ENCODE peak calls at places on chromosomes 12 and 14, in six cellular contexts. E is colonic mucosa, D is fibroblast of lung, P is transverse colon, F is DND-41, Y is stomach. V is an unnamed sample. For H3K9me3 and H3K4me1, the result is how much of the 10 kb centered on the place peaks cover.

GRCh38 chr12:97984951-97985350 is 522.3 kb downstream of the RMST start:
- DNase-seq in P (no peak), D (no peak), Y (no peak), E (no peak), F (no peak), V (no peak)

GRCh38 chr14:91264151-91265150 is 19.9 kb upstream of the GPR68 start:
- DNase-seq in F (no peak), D (no peak), P (peak), Y (peak), E (no peak), V (no peak)

GRCh38 chr14:57302883-57303282 is 34.1 kb downstream of the AP5M1 start:
- DNase-seq in P (no peak), E (no peak), D (no peak), Y (no peak), F (no peak), V (no peak)

GRCh38 chr14:54392131-54392859 is 4.5 kb upstream of the CDKN3 start:
- DNase-seq in Y (no peak), D (no peak), E (no peak), P (no peak), F (no peak), V (peak)

GRCh38 chr12:65754744-65755595 is 69.3 kb upstream of the HMGA2 start:
- DNase-seq in P (no peak), E (no peak), Y (no peak), D (no peak), F (no peak), V (no peak)

GRCh38 chr12:113918306-113918705 is 47.8 kb downstream of the RBM19 start:
- DNase-seq in Y (no peak), D (no peak), F (no peak), E (no peak), P (no peak), V (no peak)

GRCh38 chr14:85533821-85534271 is 3.9 kb downstream of the FLRT2 start:
- DNase-seq in Y (no peak), D (peak), P (no peak), E (no peak), F (no peak), V (peak)

GRCh38 chr12:5789469-5789968 is 155.5 kb downstream of the ANO2 start:
- DNase-seq in E (no peak), P (no peak), D (no peak), F (no peak), Y (no peak), V (peak)

GRCh38 chr12:10121278-10121677 is 8.7 kb downstream of the CLEC7A start:
- DNase-seq in D (no peak), F (no peak), Y (no peak), P (no peak), E (no peak), V (no peak)

GRCh38 chr12:57657744-57658143 is 24.7 kb upstream of the B4GALNT1 start:
- DNase-seq in E (no peak), D (peak), P (no peak), Y (peak), F (no peak), V (peak)

GRCh38 chr12:113055594-113056380 is 743 bp upstream of the DTX1 start:
- DNase-seq in P (no peak), F (peak), Y (no peak), E (no peak), D (no peak), V (no peak)

GRCh38 chr12:66191547-66192126 is 2.6 kb downstream of the IRAK3 start:
- DNase-seq in Y (no peak), E (no peak), D (no peak), P (no peak), F (no peak), V (peak)

GRCh38 chr12:96516472-96517417 is 27.4 kb downstream of the CFAP54 start:
- DNase-seq in F (peak), P (peak), D (peak), Y (peak), E (peak), V (peak)

GRCh38 chr12:12723147-12723680 is 6.0 kb downstream of the CDKN1B start:
- DNase-seq in F (no peak), E (no peak), P (no peak), D (no peak), Y (no peak), V (no peak)

GRCh38 chr12:62190921-62191746 is 69.1 kb upstream of the USP15 start:
- DNase-seq in Y (no peak), E (no peak), P (no peak), F (no peak), D (no peak), V (no peak)

GRCh38 chr12:80937391-80938238 is at the start of gene LIN7A:
- DNase-seq in D (peak), E (peak), Y (peak), P (peak), F (no peak), V (peak)

GRCh38 chr12:108713471-108713870 is 17.8 kb downstream of the CORO1C start:
- DNase-seq in P (no peak), Y (no peak), D (no peak), E (no peak), F (no peak), V (no peak)

GRCh38 chr14:50985816-50986396 is 41.6 kb upstream of the PYGL start:
- DNase-seq in D (no peak), P (no peak), Y (no peak), F (no peak), E (no peak), V (no peak)

GRCh38 chr14:68695871-68696665 is 96.8 kb downstream of the ZFP36L1 start:
- DNase-seq in D (no peak), P (no peak), Y (no peak), F (no peak), E (no peak), V (no peak)

GRCh38 chr12:99498756-99499155 is 148.8 kb upstream of the GARIN6 start:
- DNase-seq in P (no peak), E (no peak), D (peak), F (no peak), Y (no peak), V (no peak)

GRCh38 chr12:46407360-46407759 is 34.8 kb upstream of the SLC38A2 start:
- DNase-seq in E (no peak), F (no peak), Y (no peak), D (no peak), P (no peak), V (no peak)

GRCh38 chr12:31323466-31324115 is 2.4 kb downstream of the SINHCAF start:
- DNase-seq in D (peak), F (no peak), E (peak), Y (peak), P (peak), V (peak)

GRCh38 chr14:73105050-73105449 is 31.3 kb upstream of the PSEN1 start:
- DNase-seq in F (no peak), D (no peak), P (no peak), Y (no peak), E (no peak), V (no peak)

GRCh38 chr12:33129500-33129899 is 232.9 kb upstream of the PKP2 start:
- DNase-seq in P (no peak), F (no peak), D (no peak), E (no peak), Y (no peak), V (no peak)

GRCh38 chr12:19223018-19223417 is 93.5 kb downstream of the PLEKHA5 start:
- DNase-seq in Y (no peak), E (no peak), F (no peak), P (no peak), D (no peak), V (peak)

GRCh38 chr12:67366530-67367196 is 97.5 kb downstream of the CAND1 start:
- DNase-seq in P (no peak), E (no peak), Y (no peak), F (no peak), D (peak), V (peak)

GRCh38 chr14:103227076-103227475 is 103.8 kb downstream of the TNFAIP2 start:
- DNase-seq in F (no peak), D (no peak), E (no peak), Y (no peak), P (no peak), V (no peak)

GRCh38 chr12:31585271-31585670 is 5.7 kb downstream of the DENND5B start:
- DNase-seq in Y (no peak), P (no peak), F (no peak), E (no peak), D (no peak), V (no peak)

GRCh38 chr14:92352158-92352985 is 29.4 kb downstream of the SLC24A4 start:
- DNase-seq in P (no peak), Y (no peak), D (peak), F (peak), E (no peak), V (peak)

GRCh38 chr14:54182419-54183040 is 214.3 kb upstream of the CDKN3 start:
- DNase-seq in E (no peak), D (peak), F (no peak), P (no peak), Y (no peak), V (no peak)

GRCh38 chr14:63545431-63545830 is 2.3 kb upstream of the PPP2R5E start:
- DNase-seq in P (no peak), D (no peak), F (no peak), E (no peak), Y (no peak), V (no peak)

GRCh38 chr14:100402631-100403030 is 79.5 kb downstream of the SLC25A47 start:
- DNase-seq in Y (no peak), F (no peak), E (no peak), D (no peak), P (no peak), V (no peak)

GRCh38 chr12:109052415-109053323 is at the start of gene USP30:
- DNase-seq in D (peak), Y (peak), P (peak), F (peak), E (peak), V (peak)

GRCh38 chr14:43894534-43894933 is 612.5 kb downstream of the FSCB start:
- DNase-seq in D (peak), F (no peak), P (no peak), E (no peak), Y (no peak), V (no peak)

GRCh38 chr12:92942905-92943304 is 13.8 kb upstream of the EEA1 start:
- DNase-seq in D (peak), Y (no peak), E (no peak), P (no peak), F (no peak), V (peak)

DNA sequence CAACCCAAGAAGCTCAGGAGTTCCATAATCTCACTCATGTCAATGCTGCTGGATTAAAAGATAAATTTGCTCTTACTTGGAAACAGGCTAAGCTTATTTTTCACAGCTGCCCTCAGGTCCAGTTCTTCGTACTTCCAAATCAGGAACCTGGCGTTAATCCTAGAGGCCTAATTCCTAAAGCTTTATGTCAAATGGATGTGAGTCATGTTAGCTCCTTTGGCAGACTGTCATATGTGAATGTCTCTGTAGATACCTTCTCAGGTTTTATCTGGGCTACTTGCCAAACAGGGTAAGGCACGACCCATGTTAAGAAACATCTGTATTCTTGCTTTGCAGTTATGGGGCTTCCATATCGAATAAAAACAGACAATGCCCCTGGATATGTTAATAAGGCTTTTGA is 504.6 kb downstream of the ALG10 start:
- DNase-seq in F (no peak), E (no peak), D (no peak), Y (no peak), P (no peak), V (no peak)
- H3K9me3 ChIP-seq in F (under half), E (under half), D (under half), Y (half or more), P (under half), V (under half)

GRCh38 chr14:76918751-76919421 is 92.7 kb downstream of the LRRC74A start:
- DNase-seq in D (peak), P (peak), E (peak), Y (peak), F (peak), V (peak)

GRCh38 chr14:76917759-76918175 is 91.6 kb downstream of the LRRC74A start:
- DNase-seq in Y (peak), D (no peak), P (no peak), F (no peak), E (no peak), V (no peak)

GRCh38 chr14:76917158-76917596 is 91.0 kb downstream of the LRRC74A start:
- DNase-seq in E (peak), P (peak), Y (peak), D (peak), F (peak), V (peak)

GRCh38 chr14:76919431-76919810 is 93.2 kb downstream of the LRRC74A start:
- DNase-seq in F (no peak), Y (peak), D (no peak), P (no peak), E (no peak), V (no peak)

DNA sequence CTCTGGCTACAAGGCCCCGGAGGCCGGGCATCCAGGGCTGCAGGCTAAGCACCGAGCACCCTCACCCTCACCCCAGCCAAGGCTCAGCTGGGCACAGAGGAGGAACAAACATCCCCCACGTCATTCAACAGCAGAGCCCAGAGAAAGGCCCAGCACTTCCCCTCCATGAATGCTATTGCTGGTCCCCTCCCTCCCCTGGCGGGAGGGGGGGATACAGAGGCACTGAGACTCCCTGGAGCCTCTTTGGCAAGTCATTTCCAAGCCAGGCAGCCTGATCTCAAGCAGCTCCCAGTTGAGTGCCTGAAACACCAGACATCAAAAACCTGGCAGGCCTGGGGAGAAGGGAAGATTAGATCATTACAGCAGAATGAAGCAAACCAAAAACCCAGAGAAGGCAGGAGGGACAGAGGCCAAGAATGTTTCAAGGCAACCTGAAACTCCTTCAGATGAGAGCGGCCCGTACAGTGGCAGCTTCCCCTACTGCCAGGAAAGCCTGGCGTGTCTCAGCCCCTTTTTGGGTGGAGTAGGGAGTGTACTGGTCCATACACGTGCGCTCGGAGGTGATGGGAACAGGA is 92.1 kb downstream of the LRRC74A start:
- DNase-seq in Y (peak), E (peak), D (peak), P (peak), F (peak), V (peak)
- H3K4me1 ChIP-seq in Y (half or more), E (under half), D (under half), P (under half), F (half or more), V (under half)

DNA sequence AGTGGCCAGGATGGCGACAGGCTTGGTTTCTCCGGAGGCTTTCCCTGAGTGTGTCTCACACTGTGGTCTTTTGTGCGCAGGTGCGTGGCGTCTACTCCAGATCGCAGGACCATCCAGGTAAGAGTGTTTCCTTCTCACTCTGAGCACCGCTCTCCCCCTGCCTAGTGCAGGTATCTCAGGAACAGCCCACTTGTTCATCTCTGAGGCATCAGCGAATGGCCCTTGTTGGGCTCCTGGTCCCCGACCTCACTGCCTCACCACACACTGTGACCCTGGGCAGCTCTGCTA is 781 bp downstream of the ADGRD1 start:
- DNase-seq in E (no peak), F (no peak), P (no peak), Y (no peak), D (no peak), V (no peak)
- H3K4me3 ChIP-seq in E (peak), F (no peak), P (peak), Y (peak), D (peak), V (no peak)

GRCh38 chr12:58927112-58927511 is 6.8 kb upstream of the LRIG3 start:
- DNase-seq in Y (no peak), D (no peak), E (no peak), F (no peak), P (no peak), V (no peak)
- H3K9me3 ChIP-seq in Y (under half), D (under half), E (under half), F (under half), P (under half), V (under half)

DNA sequence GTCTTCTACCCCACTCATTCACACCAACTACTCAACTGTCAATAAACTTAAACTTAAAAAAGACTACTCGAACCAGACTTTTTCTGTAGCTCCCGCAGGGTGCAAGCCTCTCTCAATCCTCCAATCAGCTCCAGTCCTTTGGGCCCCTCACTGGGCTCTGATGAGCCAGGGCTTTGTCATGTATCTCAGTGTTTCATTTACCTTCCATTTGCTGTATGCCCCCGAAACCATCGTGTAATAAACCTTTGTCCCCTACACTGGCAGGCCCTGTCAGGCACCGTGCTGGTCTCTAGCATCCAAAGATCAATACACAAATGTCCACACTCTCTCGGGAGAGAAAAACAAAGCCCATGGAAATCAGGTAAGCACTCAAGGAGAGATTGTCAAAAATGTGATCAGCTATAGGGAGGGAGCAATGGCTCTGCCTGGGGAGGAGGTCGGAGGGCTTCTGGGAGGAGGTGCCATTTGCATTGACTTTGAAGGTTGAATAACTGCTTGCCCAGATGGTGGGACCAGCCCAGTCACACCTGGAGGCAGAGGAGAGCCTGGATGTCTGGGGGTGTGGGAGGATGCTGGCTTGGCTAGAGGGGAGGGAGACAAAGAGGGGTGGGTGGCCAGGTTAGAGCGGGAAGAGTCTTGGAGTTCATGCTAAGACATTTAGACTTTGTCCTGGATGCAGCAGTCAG is 42.1 kb upstream of the DICER1 start:
- DNase-seq in E (no peak), P (no peak), D (no peak), F (no peak), Y (no peak), V (no peak)
- H3K4me1 ChIP-seq in E (under half), P (under half), D (under half), F (under half), Y (under half), V (under half)

V was measured in SJCRH30.